ENCODE peak calls at places on chromosomes 6 and 20, in seven cellular contexts. N, E, O, T, R, S and Y are unnamed samples.

GRCh38 chr6:96704713-96705112 is 132.6 kb downstream of the GPR63 start:
- DNase-seq in E (no peak), N (no peak), S (no peak), O (no peak), R (no peak), T (no peak), Y (no peak)

GRCh38 chr6:142254513-142254912 is 47.3 kb upstream of the ADGRG6 start:
- DNase-seq in N (no peak), E (no peak), S (no peak), O (no peak), R (no peak), T (no peak), Y (no peak)

GRCh38 chr6:38179300-38179699 is 359.8 kb downstream of the ZFAND3 start:
- DNase-seq in T (peak), E (no peak), N (no peak), R (no peak), O (no peak), S (no peak), Y (no peak)

GRCh38 chr6:140193269-140193668 is 818.8 kb upstream of the CITED2 start:
- DNase-seq in E (peak), T (no peak), N (no peak), R (no peak), S (no peak), O (no peak), Y (no peak)

GRCh38 chr20:10654630-10655029 is 19.2 kb downstream of the JAG1 start:
- DNase-seq in T (no peak), N (no peak), O (no peak), S (no peak), R (no peak), E (peak), Y (no peak)

GRCh38 chr6:98832282-98833100 is 1.9 kb upstream of the POU3F2 start:
- DNase-seq in E (no peak), R (no peak), S (no peak), N (peak), O (peak), T (peak), Y (no peak)

GRCh38 chr6:62764841-62765240 is 446.4 kb upstream of the FKBP1C start:
- DNase-seq in N (no peak), O (no peak), S (no peak), E (no peak), R (no peak), T (no peak), Y (no peak)

GRCh38 chr20:37344506-37345338 is 1.2 kb upstream of the SRC start:
- DNase-seq in T (peak), E (peak), N (no peak), O (no peak), R (no peak), S (no peak), Y (peak)

GRCh38 chr6:137283940-137284910 is 65.0 kb upstream of the IFNGR1 start:
- DNase-seq in T (no peak), N (no peak), S (no peak), R (no peak), E (no peak), O (no peak), Y (no peak)

GRCh38 chr6:43183441-43183840 is 1.4 kb downstream of the CUL9 start:
- DNase-seq in O (no peak), E (no peak), T (no peak), S (no peak), R (no peak), N (no peak), Y (no peak)

GRCh38 chr20:57283867-57284266 is 17.4 kb upstream of the BMP7 start:
- DNase-seq in E (no peak), N (no peak), O (no peak), R (no peak), S (no peak), T (no peak), Y (no peak)

GRCh38 chr6:143575440-143575839 is 63.9 kb upstream of the FUCA2 start:
- DNase-seq in O (peak), E (peak), T (no peak), R (no peak), S (peak), N (no peak), Y (peak)

GRCh38 chr6:101259446-101259845 is 134.1 kb upstream of the GRIK2 start:
- DNase-seq in R (no peak), N (no peak), S (no peak), T (no peak), E (no peak), O (no peak), Y (no peak)

GRCh38 chr20:7911586-7912330 is 28.5 kb downstream of the HAO1 start:
- DNase-seq in T (no peak), S (no peak), N (no peak), E (no peak), O (no peak), R (no peak), Y (no peak)